ENCODE peak calls at places on chromosomes 16 and 17, in nine cellular contexts. One of them, this sample, is unnamed. For H3K4me1, the result is how much of the 10 kb centered on the place peaks cover.

GRCh38 chr17:1211287-1211686 is 31.5 kb upstream of the ABR start:
- DNase-seq in sigmoid colon: no peak
- DNase-seq in thyroid gland: no peak
- DNase-seq in heart left ventricle: no peak
- DNase-seq in upper lobe of left lung: no peak
- DNase-seq in A549: no peak
- DNase-seq in adrenal gland: no peak
- DNase-seq in IMR-90: no peak
- DNase-seq in suprapubic skin: no peak
- DNase-seq in this sample: no peak

GRCh38 chr17:17146791-17147406 is 59.2 kb downstream of the PLD6 start:
- DNase-seq in sigmoid colon: no peak
- DNase-seq in thyroid gland: no peak
- DNase-seq in heart left ventricle: no peak
- DNase-seq in upper lobe of left lung: no peak
- DNase-seq in A549: peak
- DNase-seq in adrenal gland: no peak
- DNase-seq in IMR-90: no peak
- DNase-seq in suprapubic skin: no peak
- DNase-seq in this sample: no peak

GRCh38 chr17:8126306-8127066 is 2.6 kb upstream of the HES7 start:
- DNase-seq in sigmoid colon: no peak
- DNase-seq in thyroid gland: peak
- DNase-seq in heart left ventricle: no peak
- DNase-seq in upper lobe of left lung: no peak
- DNase-seq in A549: peak
- DNase-seq in adrenal gland: no peak
- DNase-seq in IMR-90: peak
- DNase-seq in suprapubic skin: no peak
- DNase-seq in this sample: no peak

GRCh38 chr17:38685485-38685884 is 10.7 kb upstream of the EPOP start:
- DNase-seq in sigmoid colon: no peak
- DNase-seq in thyroid gland: no peak
- DNase-seq in heart left ventricle: peak
- DNase-seq in upper lobe of left lung: peak
- DNase-seq in A549: no peak
- DNase-seq in adrenal gland: no peak
- DNase-seq in IMR-90: no peak
- DNase-seq in suprapubic skin: no peak
- DNase-seq in this sample: no peak

GRCh38 chr16:57612494-57612893 is 15.9 kb upstream of the ADGRG1 start:
- DNase-seq in sigmoid colon: peak
- DNase-seq in thyroid gland: no peak
- DNase-seq in heart left ventricle: no peak
- DNase-seq in upper lobe of left lung: no peak
- DNase-seq in A549: no peak
- DNase-seq in adrenal gland: peak
- DNase-seq in IMR-90: no peak
- DNase-seq in suprapubic skin: peak
- DNase-seq in this sample: no peak

GRCh38 chr16:88334517-88335149 is 48.1 kb upstream of the ZNF469 start:
- DNase-seq in sigmoid colon: no peak
- DNase-seq in thyroid gland: no peak
- DNase-seq in heart left ventricle: no peak
- DNase-seq in upper lobe of left lung: no peak
- DNase-seq in A549: no peak
- DNase-seq in adrenal gland: no peak
- DNase-seq in IMR-90: no peak
- DNase-seq in suprapubic skin: no peak
- DNase-seq in this sample: no peak

GRCh38 chr17:17736205-17737183 is 55.2 kb downstream of the RAI1 start:
- DNase-seq in sigmoid colon: no peak
- DNase-seq in thyroid gland: peak
- DNase-seq in heart left ventricle: no peak
- DNase-seq in upper lobe of left lung: no peak
- DNase-seq in A549: no peak
- DNase-seq in adrenal gland: peak
- DNase-seq in IMR-90: peak
- DNase-seq in suprapubic skin: no peak
- DNase-seq in this sample: no peak

GRCh38 chr16:1265090-1265630 is 9.3 kb downstream of the TPSD1 start:
- DNase-seq in sigmoid colon: no peak
- DNase-seq in thyroid gland: no peak
- DNase-seq in heart left ventricle: no peak
- DNase-seq in upper lobe of left lung: no peak
- DNase-seq in A549: no peak
- DNase-seq in adrenal gland: no peak
- DNase-seq in IMR-90: no peak
- DNase-seq in suprapubic skin: no peak
- DNase-seq in this sample: no peak

DNA sequence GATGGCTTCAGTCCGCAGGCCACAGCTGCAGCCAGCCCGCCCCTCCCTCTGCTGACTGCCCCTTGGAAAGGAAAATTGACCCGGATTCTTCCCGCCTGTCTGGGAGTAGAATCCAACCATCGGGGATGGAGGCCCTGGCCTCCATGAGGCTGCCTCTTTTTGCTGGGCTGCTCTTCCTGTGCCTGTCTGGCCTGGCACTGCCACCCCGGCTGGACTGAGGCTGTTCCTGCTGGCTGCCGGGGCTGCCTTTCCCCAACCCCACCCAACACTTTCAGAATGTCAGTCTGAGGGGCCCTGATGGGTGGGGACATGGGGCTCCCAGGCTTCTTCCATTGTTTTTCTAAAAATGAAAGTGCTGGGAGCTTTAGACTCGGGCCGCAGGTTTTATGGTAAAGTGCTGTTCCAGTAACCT is 7.3 kb downstream of the BAHCC1 start:
- DNase-seq in sigmoid colon: no peak
- DNase-seq in thyroid gland: no peak
- DNase-seq in heart left ventricle: peak
- DNase-seq in upper lobe of left lung: no peak
- DNase-seq in A549: no peak
- DNase-seq in adrenal gland: no peak
- DNase-seq in IMR-90: no peak
- DNase-seq in suprapubic skin: no peak
- DNase-seq in this sample: no peak
- H3K4me1 ChIP-seq in sigmoid colon: half or more
- H3K4me1 ChIP-seq in thyroid gland: half or more
- H3K4me1 ChIP-seq in heart left ventricle: half or more
- H3K4me1 ChIP-seq in upper lobe of left lung: half or more
- H3K4me1 ChIP-seq in A549: under half
- H3K4me1 ChIP-seq in adrenal gland: under half
- H3K4me1 ChIP-seq in IMR-90: under half
- H3K4me1 ChIP-seq in suprapubic skin: half or more
- H3K4me1 ChIP-seq in this sample: under half

DNA sequence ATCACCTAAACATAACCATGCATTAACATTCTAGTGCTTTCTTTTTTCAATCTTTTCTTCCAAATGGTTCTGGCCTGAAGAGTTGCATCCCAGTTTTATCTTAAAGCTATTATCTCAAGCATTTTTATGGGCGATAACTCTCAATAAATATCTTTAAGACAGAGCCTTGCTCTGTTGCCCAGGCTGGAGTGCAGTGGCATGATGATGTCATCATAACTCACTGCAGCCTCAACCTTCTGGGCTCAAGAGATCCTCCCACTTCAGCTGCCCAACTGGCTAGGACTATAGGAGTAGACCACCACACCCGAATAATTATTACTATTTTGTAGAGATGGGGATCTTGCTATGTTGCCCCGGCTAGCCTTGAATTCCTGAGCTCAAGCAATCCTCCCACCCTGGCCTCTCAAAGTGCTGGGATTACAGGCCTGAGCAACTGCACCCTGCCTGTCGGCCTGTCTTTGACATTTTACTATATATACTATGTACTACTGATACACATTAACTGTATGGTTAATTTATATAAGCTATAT is 26.1 kb upstream of the CYTH1 start:
- DNase-seq in sigmoid colon: no peak
- DNase-seq in thyroid gland: no peak
- DNase-seq in heart left ventricle: no peak
- DNase-seq in upper lobe of left lung: no peak
- DNase-seq in A549: no peak
- DNase-seq in adrenal gland: no peak
- DNase-seq in IMR-90: peak
- DNase-seq in suprapubic skin: no peak
- DNase-seq in this sample: no peak
- TF ChIP-seq POLR2A in sigmoid colon: no peak
- TF ChIP-seq POLR2A in thyroid gland: no peak
- TF ChIP-seq POLR2A in heart left ventricle: no peak
- TF ChIP-seq POLR2A in upper lobe of left lung: no peak
- TF ChIP-seq POLR2A in A549: no peak
- TF ChIP-seq POLR2A in adrenal gland: no peak
- TF ChIP-seq POLR2A in IMR-90: no peak
- TF ChIP-seq POLR2A in suprapubic skin: no peak
- TF ChIP-seq POLR2A in this sample: no peak

DNA sequence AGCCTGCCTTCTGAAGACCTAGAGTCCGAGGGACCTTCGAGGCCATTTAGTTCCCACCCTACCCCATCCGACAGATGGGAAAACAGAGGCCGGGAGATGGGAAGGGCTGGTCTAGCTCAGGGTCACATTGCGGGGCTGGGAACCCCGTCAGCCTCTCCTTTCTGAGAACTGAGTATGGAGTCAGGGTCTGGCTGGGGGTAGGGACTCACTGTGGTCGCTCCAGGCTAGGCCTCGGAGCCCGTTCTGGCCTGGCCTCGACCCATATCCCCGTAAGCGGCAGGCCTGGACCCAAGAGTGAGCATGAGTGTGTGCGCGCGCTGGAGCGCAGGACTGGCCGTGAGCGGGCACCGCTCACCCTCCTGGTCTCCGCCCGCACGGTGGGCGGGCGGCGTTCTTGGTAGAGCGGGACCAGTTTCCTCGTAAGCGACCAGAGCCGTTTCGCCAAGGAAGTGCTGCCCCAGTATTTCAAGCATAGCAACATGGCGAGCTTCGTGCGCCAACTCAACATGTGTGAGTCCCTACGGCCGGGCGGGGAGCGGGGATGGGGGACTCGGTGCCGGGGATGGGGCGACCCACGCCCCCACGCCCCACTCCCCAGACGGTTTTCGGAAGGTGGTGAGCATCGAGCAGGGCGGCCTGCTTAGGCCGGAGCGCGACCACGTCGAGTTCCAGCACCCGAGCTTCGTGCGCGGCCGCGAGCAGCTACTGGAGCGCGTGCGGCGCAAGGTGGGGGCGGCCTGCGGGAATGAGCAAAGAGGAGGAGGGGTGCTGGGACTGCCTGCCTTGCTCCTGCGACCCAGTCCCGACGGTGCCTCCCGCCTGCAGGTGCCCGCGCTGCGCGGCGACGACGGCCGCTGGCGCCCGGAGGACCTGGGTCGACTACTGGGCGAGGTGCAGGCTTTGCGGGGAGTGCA is 833 bp downstream of the HSF4 start:
- DNase-seq in sigmoid colon: no peak
- DNase-seq in thyroid gland: peak
- DNase-seq in heart left ventricle: no peak
- DNase-seq in upper lobe of left lung: no peak
- DNase-seq in A549: no peak
- DNase-seq in adrenal gland: no peak
- DNase-seq in IMR-90: no peak
- DNase-seq in suprapubic skin: no peak
- DNase-seq in this sample: no peak
- H3K27ac ChIP-seq in sigmoid colon: peak
- H3K27ac ChIP-seq in thyroid gland: no peak
- H3K27ac ChIP-seq in heart left ventricle: peak
- H3K27ac ChIP-seq in upper lobe of left lung: peak
- H3K27ac ChIP-seq in A549: no peak
- H3K27ac ChIP-seq in adrenal gland: peak
- H3K27ac ChIP-seq in IMR-90: no peak
- H3K27ac ChIP-seq in suprapubic skin: no peak
- H3K27ac ChIP-seq in this sample: peak

GRCh38 chr16:17457997-17458396 is 12.8 kb downstream of the XYLT1 start:
- DNase-seq in sigmoid colon: no peak
- DNase-seq in thyroid gland: no peak
- DNase-seq in heart left ventricle: no peak
- DNase-seq in upper lobe of left lung: no peak
- DNase-seq in A549: no peak
- DNase-seq in adrenal gland: no peak
- DNase-seq in IMR-90: no peak
- DNase-seq in suprapubic skin: no peak
- DNase-seq in this sample: no peak
- H3K4me1 ChIP-seq in sigmoid colon: under half
- H3K4me1 ChIP-seq in thyroid gland: under half
- H3K4me1 ChIP-seq in heart left ventricle: under half
- H3K4me1 ChIP-seq in upper lobe of left lung: under half
- H3K4me1 ChIP-seq in A549: under half
- H3K4me1 ChIP-seq in adrenal gland: under half
- H3K4me1 ChIP-seq in IMR-90: under half
- H3K4me1 ChIP-seq in suprapubic skin: under half
- H3K4me1 ChIP-seq in this sample: under half

GRCh38 chr16:16025214-16025968 is 76.0 kb downstream of the ABCC1 start:
- DNase-seq in sigmoid colon: no peak
- DNase-seq in thyroid gland: peak
- DNase-seq in heart left ventricle: peak
- DNase-seq in upper lobe of left lung: no peak
- DNase-seq in A549: peak
- DNase-seq in adrenal gland: peak
- DNase-seq in IMR-90: peak
- DNase-seq in suprapubic skin: no peak
- DNase-seq in this sample: peak
- TF ChIP-seq POLR2A in sigmoid colon: no peak
- TF ChIP-seq POLR2A in thyroid gland: no peak
- TF ChIP-seq POLR2A in heart left ventricle: no peak
- TF ChIP-seq POLR2A in upper lobe of left lung: no peak
- TF ChIP-seq POLR2A in A549: no peak
- TF ChIP-seq POLR2A in adrenal gland: no peak
- TF ChIP-seq POLR2A in IMR-90: peak
- TF ChIP-seq POLR2A in suprapubic skin: no peak
- TF ChIP-seq POLR2A in this sample: no peak

GRCh38 chr17:63949576-63950250 is 17.6 kb upstream of the CD79B start:
- DNase-seq in sigmoid colon: no peak
- DNase-seq in thyroid gland: no peak
- DNase-seq in heart left ventricle: no peak
- DNase-seq in upper lobe of left lung: no peak
- DNase-seq in A549: no peak
- DNase-seq in adrenal gland: no peak
- DNase-seq in IMR-90: no peak
- DNase-seq in suprapubic skin: no peak
- DNase-seq in this sample: no peak
- H3K27ac ChIP-seq in sigmoid colon: no peak
- H3K27ac ChIP-seq in thyroid gland: no peak
- H3K27ac ChIP-seq in heart left ventricle: no peak
- H3K27ac ChIP-seq in upper lobe of left lung: no peak
- H3K27ac ChIP-seq in A549: no peak
- H3K27ac ChIP-seq in adrenal gland: no peak
- H3K27ac ChIP-seq in IMR-90: no peak
- H3K27ac ChIP-seq in suprapubic skin: no peak
- H3K27ac ChIP-seq in this sample: no peak

DNA sequence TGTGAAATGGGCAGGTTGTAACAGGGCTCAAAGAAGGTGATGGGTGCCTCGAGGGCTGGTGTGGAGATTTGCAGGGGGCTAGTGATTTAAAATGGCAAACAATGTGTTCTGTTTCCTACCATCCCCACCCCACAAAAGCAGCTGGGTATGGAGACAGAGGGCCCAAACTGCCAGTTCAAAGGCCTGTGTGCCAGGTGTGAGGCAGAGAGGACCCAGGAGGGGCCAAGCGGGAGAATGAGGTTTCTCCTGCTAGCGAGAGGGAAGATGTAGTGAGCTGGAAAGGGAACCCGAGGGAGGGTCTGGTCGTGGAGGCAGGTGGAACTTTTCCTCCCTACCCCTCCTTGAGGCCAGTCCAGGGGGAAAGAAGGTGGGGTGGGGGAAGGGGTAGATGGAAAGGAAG is 39.4 kb downstream of the LAT start:
- DNase-seq in sigmoid colon: peak
- DNase-seq in thyroid gland: no peak
- DNase-seq in heart left ventricle: no peak
- DNase-seq in upper lobe of left lung: no peak
- DNase-seq in A549: no peak
- DNase-seq in adrenal gland: no peak
- DNase-seq in IMR-90: no peak
- DNase-seq in suprapubic skin: no peak
- DNase-seq in this sample: no peak
- H3K4me1 ChIP-seq in sigmoid colon: under half
- H3K4me1 ChIP-seq in thyroid gland: under half
- H3K4me1 ChIP-seq in heart left ventricle: under half
- H3K4me1 ChIP-seq in upper lobe of left lung: under half
- H3K4me1 ChIP-seq in A549: under half
- H3K4me1 ChIP-seq in adrenal gland: under half
- H3K4me1 ChIP-seq in IMR-90: under half
- H3K4me1 ChIP-seq in suprapubic skin: under half
- H3K4me1 ChIP-seq in this sample: under half